ENCODE peak calls at places on chromosomes 7 and 10, in four cellular contexts. One of them, this sample, is unnamed.

GRCh38 chr10:1070939-1071338 is 14.8 kb downstream of the WDR37 start:
- DNase-seq in ovary: no peak
- DNase-seq in adrenal gland: no peak
- DNase-seq in A673: no peak
- DNase-seq in this sample: no peak

GRCh38 chr7:33798671-33799325 is 106.5 kb upstream of the BMPER start:
- DNase-seq in ovary: no peak
- DNase-seq in adrenal gland: no peak
- DNase-seq in A673: no peak
- DNase-seq in this sample: no peak

GRCh38 chr7:36871863-36872262 is 147.6 kb upstream of the AOAH start:
- DNase-seq in ovary: no peak
- DNase-seq in adrenal gland: no peak
- DNase-seq in A673: peak; percentile 14
- DNase-seq in this sample: no peak

GRCh38 chr10:102918817-102919236 is 733 bp downstream of the CNNM2 start:
- DNase-seq in ovary: no peak
- DNase-seq in adrenal gland: peak; percentile 62
- DNase-seq in A673: peak; percentile 22
- DNase-seq in this sample: no peak

GRCh38 chr10:5527332-5528200 is 2.8 kb downstream of the CALML3 start:
- DNase-seq in ovary: no peak
- DNase-seq in adrenal gland: no peak
- DNase-seq in A673: no peak
- DNase-seq in this sample: peak; percentile 27

GRCh38 chr7:20642171-20642570 is 26.7 kb downstream of the ABCB5 start:
- DNase-seq in ovary: no peak
- DNase-seq in adrenal gland: no peak
- DNase-seq in A673: no peak
- DNase-seq in this sample: no peak

GRCh38 chr7:45924283-45924682 is 3.2 kb upstream of the IGFBP3 start:
- DNase-seq in ovary: no peak
- DNase-seq in adrenal gland: no peak
- DNase-seq in A673: no peak
- DNase-seq in this sample: no peak

GRCh38 chr7:36006656-36007229 is 146.3 kb upstream of the EEPD1 start:
- DNase-seq in ovary: no peak
- DNase-seq in adrenal gland: no peak
- DNase-seq in A673: no peak
- DNase-seq in this sample: no peak

GRCh38 chr10:6491841-6492609 is 88.1 kb downstream of the PRKCQ start:
- DNase-seq in ovary: no peak
- DNase-seq in adrenal gland: no peak
- DNase-seq in A673: no peak
- DNase-seq in this sample: no peak

GRCh38 chr10:23918839-23919238 is 290.1 kb upstream of the KIAA1217 start:
- DNase-seq in ovary: no peak
- DNase-seq in adrenal gland: no peak
- DNase-seq in A673: peak; percentile 9
- DNase-seq in this sample: no peak

GRCh38 chr7:1818581-1819200 is 148.6 kb downstream of the ELFN1 start:
- DNase-seq in ovary: no peak
- DNase-seq in adrenal gland: peak; percentile 49
- DNase-seq in A673: no peak
- DNase-seq in this sample: no peak

GRCh38 chr7:158973440-158973839 is 117.1 kb downstream of the DYNC2I1 start:
- DNase-seq in ovary: peak; percentile 51
- DNase-seq in adrenal gland: no peak
- DNase-seq in A673: no peak
- DNase-seq in this sample: no peak

GRCh38 chr7:27139335-27140107 is 4.0 kb downstream of the HOXA5 start:
- DNase-seq in ovary: no peak
- DNase-seq in adrenal gland: peak; percentile 56
- DNase-seq in A673: no peak
- DNase-seq in this sample: peak; percentile 53

GRCh38 chr7:30594055-30594539 is 581 bp upstream of the GARS1 start:
- DNase-seq in ovary: peak; percentile 28
- DNase-seq in adrenal gland: peak; percentile 66
- DNase-seq in A673: no peak
- DNase-seq in this sample: peak; percentile 35

GRCh38 chr10:6310977-6311376 is 108.2 kb downstream of the PFKFB3 start:
- DNase-seq in ovary: no peak
- DNase-seq in adrenal gland: no peak
- DNase-seq in A673: no peak
- DNase-seq in this sample: no peak

GRCh38 chr7:67346876-67347275 is 350.2 kb downstream of the TYW1 start:
- DNase-seq in ovary: no peak
- DNase-seq in adrenal gland: no peak
- DNase-seq in A673: no peak
- DNase-seq in this sample: no peak

GRCh38 chr10:12949248-12949647 is 52.3 kb downstream of the CCDC3 start:
- DNase-seq in ovary: no peak
- DNase-seq in adrenal gland: no peak
- DNase-seq in A673: no peak
- DNase-seq in this sample: no peak

GRCh38 chr7:56086761-56087160 is 6.0 kb downstream of the PHKG1 start:
- DNase-seq in ovary: no peak
- DNase-seq in adrenal gland: no peak
- DNase-seq in A673: no peak
- DNase-seq in this sample: no peak
- H3K36me3 ChIP-seq in ovary: no peaks in the 10 kb centered on the region
- H3K36me3 ChIP-seq in adrenal gland: no peaks in the 10 kb centered on the region
- H3K36me3 ChIP-seq in A673: no peaks in the 10 kb centered on the region
- H3K36me3 ChIP-seq in this sample: peaks cover 46% of the 10 kb centered on the region

GRCh38 chr7:129456421-129456820 is 22.2 kb downstream of the STRIP2 start:
- DNase-seq in ovary: no peak
- DNase-seq in adrenal gland: no peak
- DNase-seq in A673: no peak
- DNase-seq in this sample: no peak

GRCh38 chr7:129454249-129454551 is 20.0 kb downstream of the STRIP2 start:
- DNase-seq in ovary: no peak
- DNase-seq in adrenal gland: no peak
- DNase-seq in A673: no peak
- DNase-seq in this sample: no peak

GRCh38 chr7:129457101-129457500 is 22.9 kb downstream of the STRIP2 start:
- DNase-seq in ovary: no peak
- DNase-seq in adrenal gland: no peak
- DNase-seq in A673: no peak
- DNase-seq in this sample: no peak

GRCh38 chr7:129461809-129462208 is 27.6 kb downstream of the STRIP2 start:
- DNase-seq in ovary: no peak
- DNase-seq in adrenal gland: no peak
- DNase-seq in A673: no peak
- DNase-seq in this sample: no peak

DNA sequence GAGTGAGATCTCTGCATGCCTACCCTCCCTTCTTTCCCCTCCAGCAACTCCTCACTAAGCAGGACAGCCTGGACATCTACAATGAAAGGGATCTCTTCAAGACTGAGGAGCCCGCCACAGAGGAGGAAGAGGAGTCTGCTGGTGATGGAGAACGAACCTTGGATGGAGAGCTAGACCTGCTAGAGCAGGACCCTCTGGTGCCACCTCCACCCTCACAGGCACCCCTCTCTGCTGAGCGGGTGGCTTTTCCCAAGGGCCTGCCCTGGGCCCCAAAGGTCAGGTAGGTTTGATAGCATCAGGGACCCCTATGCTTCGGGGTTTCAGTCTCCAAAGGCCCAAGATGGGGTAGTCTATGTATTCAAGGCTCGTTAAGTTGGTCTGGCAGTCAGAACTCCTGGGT is 23.9 kb downstream of the STRIP2 start:
- DNase-seq in ovary: no peak
- DNase-seq in adrenal gland: no peak
- DNase-seq in A673: no peak
- DNase-seq in this sample: no peak
- H3K36me3 ChIP-seq in ovary: no peaks in the 10 kb centered on the region
- H3K36me3 ChIP-seq in adrenal gland: no peaks in the 10 kb centered on the region
- H3K36me3 ChIP-seq in A673: peaks cover 10% of the 10 kb centered on the region
- H3K36me3 ChIP-seq in this sample: peaks cover 20% of the 10 kb centered on the region

GRCh38 chr7:139694389-139694676 is 83.5 kb downstream of the HIPK2 start:
- DNase-seq in ovary: no peak
- DNase-seq in adrenal gland: no peak
- DNase-seq in A673: no peak
- DNase-seq in this sample: no peak

GRCh38 chr7:139693651-139694388 is 84.0 kb downstream of the HIPK2 start:
- DNase-seq in ovary: no peak
- DNase-seq in adrenal gland: peak; percentile 58
- DNase-seq in A673: no peak
- DNase-seq in this sample: no peak

GRCh38 chr7:139697031-139697430 is 80.8 kb downstream of the HIPK2 start:
- DNase-seq in ovary: no peak
- DNase-seq in adrenal gland: peak; percentile 50
- DNase-seq in A673: no peak
- DNase-seq in this sample: no peak

GRCh38 chr7:139696547-139696946 is 81.3 kb downstream of the HIPK2 start:
- DNase-seq in ovary: no peak
- DNase-seq in adrenal gland: peak; percentile 49
- DNase-seq in A673: no peak
- DNase-seq in this sample: no peak

GRCh38 chr7:139695616-139696015 is 82.2 kb downstream of the HIPK2 start:
- DNase-seq in ovary: no peak
- DNase-seq in adrenal gland: no peak
- DNase-seq in A673: no peak
- DNase-seq in this sample: no peak
- H3K36me3 ChIP-seq in ovary: no peaks in the 10 kb centered on the region
- H3K36me3 ChIP-seq in adrenal gland: no peaks in the 10 kb centered on the region
- H3K36me3 ChIP-seq in A673: no peaks in the 10 kb centered on the region
- H3K36me3 ChIP-seq in this sample: no peaks in the 10 kb centered on the region

GRCh38 chr10:74083304-74083703 is 67.3 kb downstream of the AP3M1 start:
- DNase-seq in ovary: no peak
- DNase-seq in adrenal gland: no peak
- DNase-seq in A673: no peak
- DNase-seq in this sample: no peak
- H3K36me3 ChIP-seq in ovary: no peaks in the 10 kb centered on the region
- H3K36me3 ChIP-seq in adrenal gland: no peaks in the 10 kb centered on the region
- H3K36me3 ChIP-seq in A673: peaks cover 21% of the 10 kb centered on the region
- H3K36me3 ChIP-seq in this sample: peaks cover 60% of the 10 kb centered on the region

DNA sequence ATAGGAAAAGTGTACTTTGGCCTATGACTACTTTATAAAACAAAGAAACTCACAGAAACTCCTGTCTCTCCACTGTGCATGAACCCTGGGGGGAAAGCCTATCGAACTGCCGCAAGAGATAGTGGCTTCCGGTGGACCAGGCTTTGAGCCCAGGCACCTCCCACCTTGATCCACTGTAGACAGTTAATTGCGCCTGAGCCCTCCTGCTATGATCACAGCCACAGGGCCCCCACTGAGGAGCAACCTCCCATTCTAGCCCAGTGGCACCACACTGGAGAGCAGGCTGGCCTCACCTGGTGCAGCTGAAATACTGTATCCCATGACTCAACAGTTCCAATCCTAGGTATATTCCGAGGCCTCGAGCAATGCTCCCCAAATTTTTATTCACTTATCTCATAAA is 98.8 kb downstream of the COBL start:
- DNase-seq in ovary: no peak
- DNase-seq in adrenal gland: no peak
- DNase-seq in A673: no peak
- DNase-seq in this sample: no peak
- H3K36me3 ChIP-seq in ovary: no peaks in the 10 kb centered on the region
- H3K36me3 ChIP-seq in adrenal gland: no peaks in the 10 kb centered on the region
- H3K36me3 ChIP-seq in A673: no peaks in the 10 kb centered on the region
- H3K36me3 ChIP-seq in this sample: no peaks in the 10 kb centered on the region

GRCh38 chr10:61937631-61938284 is 36.3 kb downstream of the ARID5B start:
- DNase-seq in ovary: no peak
- DNase-seq in adrenal gland: no peak
- DNase-seq in A673: peak; percentile 35
- DNase-seq in this sample: no peak

GRCh38 chr10:61942997-61943457 is 41.5 kb downstream of the ARID5B start:
- DNase-seq in ovary: no peak
- DNase-seq in adrenal gland: no peak
- DNase-seq in A673: peak; percentile 12
- DNase-seq in this sample: no peak

GRCh38 chr10:61936770-61937169 is 35.3 kb downstream of the ARID5B start:
- DNase-seq in ovary: no peak
- DNase-seq in adrenal gland: no peak
- DNase-seq in A673: no peak
- DNase-seq in this sample: no peak

GRCh38 chr10:61941202-61941651 is 39.7 kb downstream of the ARID5B start:
- DNase-seq in ovary: no peak
- DNase-seq in adrenal gland: no peak
- DNase-seq in A673: peak; percentile 89
- DNase-seq in this sample: no peak

DNA sequence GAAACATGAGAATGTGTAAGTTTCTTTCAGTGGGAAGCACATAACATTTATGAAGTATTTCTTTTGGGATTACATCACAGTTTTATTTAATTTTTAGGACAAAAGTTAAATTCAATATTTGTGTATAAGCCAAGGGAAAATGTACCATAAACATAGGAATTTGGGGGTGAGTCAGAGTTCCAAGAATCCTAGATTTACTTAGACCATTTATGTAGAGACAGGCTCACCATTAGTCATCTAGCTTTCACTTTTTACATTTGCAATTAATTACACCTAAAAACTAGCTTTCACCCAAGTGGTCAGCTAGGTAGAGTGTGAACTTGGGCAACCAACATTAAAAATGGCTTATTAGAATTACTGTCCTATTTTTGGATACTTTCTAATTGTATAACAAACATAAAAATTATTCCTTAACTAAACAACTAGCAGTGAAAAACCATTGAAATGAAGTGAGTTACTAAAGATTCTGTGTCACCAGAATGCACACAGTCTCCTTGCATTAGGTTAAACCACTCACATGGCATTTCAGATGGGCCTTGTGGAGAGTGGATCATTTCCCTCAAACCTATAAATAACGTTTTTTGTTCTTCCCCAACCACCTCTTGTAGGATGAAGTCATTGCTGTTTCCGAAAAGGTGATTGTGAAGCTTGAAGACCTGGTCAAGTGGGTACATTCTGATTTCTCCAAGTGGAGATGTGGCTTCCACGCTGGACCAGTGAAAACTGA is 38.2 kb downstream of the ARID5B start:
- DNase-seq in ovary: no peak
- DNase-seq in adrenal gland: no peak
- DNase-seq in A673: peak; percentile 30
- DNase-seq in this sample: no peak
- H3K36me3 ChIP-seq in ovary: no peaks in the 10 kb centered on the region
- H3K36me3 ChIP-seq in adrenal gland: no peaks in the 10 kb centered on the region
- H3K36me3 ChIP-seq in A673: peaks cover 10% of the 10 kb centered on the region
- H3K36me3 ChIP-seq in this sample: no peaks in the 10 kb centered on the region

GRCh38 chr10:79427965-79428364 is 17.5 kb downstream of the ZCCHC24 start:
- DNase-seq in ovary: no peak
- DNase-seq in adrenal gland: no peak
- DNase-seq in A673: no peak
- DNase-seq in this sample: no peak
- H3K36me3 ChIP-seq in ovary: no peaks in the 10 kb centered on the region
- H3K36me3 ChIP-seq in adrenal gland: no peaks in the 10 kb centered on the region
- H3K36me3 ChIP-seq in A673: no peaks in the 10 kb centered on the region
- H3K36me3 ChIP-seq in this sample: no peaks in the 10 kb centered on the region

This sample was measured in psoas muscle.